ENCODE peak calls at places on chromosome 14, in eight cellular contexts. P is ovary; D is mucosa of descending colon; L is PC-3; Z is CD8-positive, alpha-beta T cell; Q is kidney; N is transverse colon; G is H9. B is an unnamed sample. For H3K4me1, the result is how much of the 10 kb centered on the place peaks cover.

GRCh38 chr14:42710071-42710470 is 1103.4 kb downstream of the LRFN5 start:
- DNase-seq in P (no peak), D (no peak), L (peak), Z (no peak), Q (no peak), N (no peak), G (no peak), B (no peak)

GRCh38 chr14:68667313-68667791 is 125.5 kb downstream of the ZFP36L1 start:
- DNase-seq in P (no peak), D (no peak), L (no peak), Z (no peak), Q (no peak), N (no peak), G (no peak), B (no peak)

GRCh38 chr14:66709292-66709691 is 201.3 kb downstream of the GPHN start:
- DNase-seq in P (no peak), D (no peak), L (peak), Z (no peak), Q (no peak), N (no peak), G (no peak), B (no peak)

GRCh38 chr14:60925286-60925685 is 55.6 kb downstream of the TRMT5 start:
- DNase-seq in P (no peak), D (no peak), L (no peak), Z (no peak), Q (no peak), N (no peak), G (no peak), B (no peak)

GRCh38 chr14:71362282-71362681 is 455.0 kb downstream of the PCNX1 start:
- DNase-seq in P (no peak), D (no peak), L (no peak), Z (no peak), Q (no peak), N (no peak), G (no peak), B (no peak)

GRCh38 chr14:24921903-24922302 is 128.0 kb downstream of the STXBP6 start:
- DNase-seq in P (no peak), D (no peak), L (no peak), Z (no peak), Q (no peak), N (no peak), G (no peak), B (no peak)

GRCh38 chr14:37579250-37579649 is 15.8 kb downstream of the FOXA1 start:
- DNase-seq in P (no peak), D (no peak), L (no peak), Z (no peak), Q (no peak), N (no peak), G (no peak), B (no peak)

GRCh38 chr14:85607571-85608219 is 77.8 kb downstream of the FLRT2 start:
- DNase-seq in P (no peak), D (no peak), L (peak), Z (no peak), Q (no peak), N (no peak), G (no peak), B (no peak)

GRCh38 chr14:69652942-69653680 is 41.7 kb downstream of the SUSD6 start:
- DNase-seq in P (no peak), D (peak), L (no peak), Z (no peak), Q (no peak), N (peak), G (no peak), B (no peak)

GRCh38 chr14:105023791-105024480 is 3.1 kb upstream of the CDCA4 start:
- DNase-seq in P (no peak), D (no peak), L (peak), Z (no peak), Q (no peak), N (no peak), G (no peak), B (no peak)

GRCh38 chr14:77590845-77591506 is 25.5 kb downstream of the SPTLC2 start:
- DNase-seq in P (no peak), D (peak), L (peak), Z (no peak), Q (no peak), N (no peak), G (no peak), B (no peak)

GRCh38 chr14:36052063-36052462 is 124.5 kb downstream of the PTCSC3 start:
- DNase-seq in P (no peak), D (no peak), L (no peak), Z (no peak), Q (no peak), N (no peak), G (no peak), B (no peak)

GRCh38 chr14:104981699-104982541 is 3.7 kb upstream of the CLBA1 start:
- DNase-seq in P (no peak), D (no peak), L (no peak), Z (no peak), Q (no peak), N (no peak), G (no peak), B (no peak)

GRCh38 chr14:55433880-55434804 is 6.3 kb downstream of the TBPL2 start:
- DNase-seq in P (no peak), D (no peak), L (no peak), Z (no peak), Q (no peak), N (no peak), G (no peak), B (no peak)

GRCh38 chr14:52110441-52111086 is 41.7 kb upstream of the NID2 start:
- DNase-seq in P (no peak), D (no peak), L (peak), Z (no peak), Q (no peak), N (no peak), G (no peak), B (no peak)

GRCh38 chr14:98665019-98665418 is 607.0 kb downstream of the BCL11B start:
- DNase-seq in P (no peak), D (no peak), L (no peak), Z (no peak), Q (no peak), N (no peak), G (no peak), B (no peak)

GRCh38 chr14:45426685-45427282 is 173.8 kb upstream of the MIS18BP1 start:
- DNase-seq in P (no peak), D (peak), L (peak), Z (no peak), Q (no peak), N (no peak), G (peak), B (no peak)

GRCh38 chr14:35416108-35416750 is 11.7 kb upstream of the NFKBIA start:
- DNase-seq in P (no peak), D (no peak), L (peak), Z (peak), Q (no peak), N (peak), G (no peak), B (no peak)

GRCh38 chr14:33578461-33579216 is 372.2 kb downstream of the EGLN3 start:
- DNase-seq in P (no peak), D (no peak), L (peak), Z (no peak), Q (no peak), N (no peak), G (no peak), B (no peak)

GRCh38 chr14:24952851-24953666 is 96.9 kb downstream of the STXBP6 start:
- DNase-seq in P (no peak), D (no peak), L (peak), Z (no peak), Q (no peak), N (no peak), G (peak), B (no peak)

GRCh38 chr14:80202888-80203562 is 8.3 kb downstream of the DIO2 start:
- DNase-seq in P (no peak), D (peak), L (peak), Z (no peak), Q (no peak), N (peak), G (peak), B (no peak)

GRCh38 chr14:79011091-79011919 is 841.1 kb downstream of the NRXN3 start:
- DNase-seq in P (no peak), D (peak), L (peak), Z (no peak), Q (no peak), N (no peak), G (peak), B (no peak)

GRCh38 chr14:32252030-32252670 is 49.1 kb upstream of the RNU6-8 start:
- DNase-seq in P (peak), D (peak), L (peak), Z (peak), Q (no peak), N (peak), G (peak), B (no peak)

GRCh38 chr14:30757082-30757481 is 117.3 kb upstream of the COCH start:
- DNase-seq in P (no peak), D (no peak), L (no peak), Z (no peak), Q (no peak), N (no peak), G (no peak), B (no peak)

GRCh38 chr14:63435838-63436237 is 107.3 kb downstream of the PPP2R5E start:
- DNase-seq in P (peak), D (peak), L (peak), Z (no peak), Q (peak), N (peak), G (no peak), B (peak)

GRCh38 chr14:76337619-76338545 is 38.1 kb upstream of the ESRRB start:
- DNase-seq in P (no peak), D (no peak), L (peak), Z (no peak), Q (no peak), N (no peak), G (no peak), B (no peak)

GRCh38 chr14:54565236-54566151 is 1.4 kb upstream of the SAMD4A start:
- DNase-seq in P (peak), D (peak), L (peak), Z (peak), Q (peak), N (peak), G (peak), B (peak)

GRCh38 chr14:80996049-80996901 is 40.9 kb downstream of the TSHR start:
- DNase-seq in P (peak), D (peak), L (peak), Z (no peak), Q (no peak), N (peak), G (no peak), B (no peak)

GRCh38 chr14:63249112-63249511 is 44.9 kb downstream of the RHOJ start:
- DNase-seq in P (no peak), D (no peak), L (no peak), Z (no peak), Q (no peak), N (no peak), G (no peak), B (no peak)

GRCh38 chr14:57189070-57189469 is 79.6 kb downstream of the EXOC5 start:
- DNase-seq in P (no peak), D (no peak), L (peak), Z (no peak), Q (no peak), N (no peak), G (no peak), B (no peak)

GRCh38 chr14:91893659-91894058 is 26.3 kb upstream of the TC2N start:
- DNase-seq in P (no peak), D (no peak), L (no peak), Z (no peak), Q (peak), N (no peak), G (no peak), B (no peak)

GRCh38 chr14:97218336-97218712 is 421.1 kb downstream of the VRK1 start:
- DNase-seq in P (no peak), D (no peak), L (no peak), Z (no peak), Q (no peak), N (no peak), G (peak), B (no peak)

GRCh38 chr14:59293934-59294661 is 105.6 kb downstream of the DAAM1 start:
- DNase-seq in P (no peak), D (no peak), L (peak), Z (no peak), Q (no peak), N (no peak), G (no peak), B (no peak)

GRCh38 chr14:79608426-79608825 is 602.9 kb downstream of the DIO2 start:
- DNase-seq in P (no peak), D (no peak), L (no peak), Z (no peak), Q (no peak), N (no peak), G (no peak), B (no peak)

GRCh38 chr14:58749066-58749669 is 111.4 kb downstream of the DACT1 start:
- DNase-seq in P (no peak), D (peak), L (peak), Z (no peak), Q (no peak), N (peak), G (no peak), B (no peak)

GRCh38 chr14:34081576-34082136 is 130.8 kb upstream of the EGLN3 start:
- DNase-seq in P (no peak), D (no peak), L (peak), Z (no peak), Q (no peak), N (no peak), G (no peak), B (no peak)

GRCh38 chr14:20262642-20263128 is 23.6 kb downstream of the OR11H4 start:
- DNase-seq in P (no peak), D (no peak), L (peak), Z (no peak), Q (no peak), N (no peak), G (no peak), B (no peak)

DNA sequence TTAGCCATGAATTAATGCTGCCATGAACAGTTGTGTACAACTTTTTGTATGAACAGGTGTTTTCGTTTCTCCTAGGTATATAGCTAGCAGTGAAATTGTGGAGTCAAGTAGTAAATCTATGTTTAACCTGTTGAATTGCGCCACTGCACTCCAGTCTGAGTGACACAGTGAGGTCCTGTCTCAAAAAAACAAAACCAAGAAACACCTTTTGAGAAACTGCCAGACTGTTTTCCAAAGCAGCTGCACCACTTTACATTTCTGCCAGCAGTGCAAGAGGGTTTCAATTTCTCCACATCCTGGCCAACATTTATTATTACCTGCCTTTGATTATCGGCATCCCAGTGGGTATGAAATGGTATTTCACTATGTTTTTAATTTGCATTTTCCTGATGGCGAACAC is 3.3 kb upstream of the PLEKHG3 start:
- DNase-seq in P (no peak), D (no peak), L (no peak), Z (no peak), Q (no peak), N (no peak), G (no peak), B (no peak)
- H3K4me1 ChIP-seq in P (under half), D (under half), L (under half), Z (under half), Q (under half), N (half or more), G (under half), B (under half)

GRCh38 chr14:22281322-22281977 is 307.6 kb downstream of the DAD1 start:
- DNase-seq in P (no peak), D (no peak), L (no peak), Z (no peak), Q (no peak), N (no peak), G (no peak), B (no peak)

GRCh38 chr14:22272408-22272807 is 316.6 kb downstream of the DAD1 start:
- DNase-seq in P (no peak), D (no peak), L (no peak), Z (no peak), Q (no peak), N (no peak), G (no peak), B (no peak)

GRCh38 chr14:22280497-22281321 is 308.3 kb downstream of the DAD1 start:
- DNase-seq in P (no peak), D (no peak), L (no peak), Z (no peak), Q (no peak), N (no peak), G (no peak), B (no peak)

GRCh38 chr14:22282429-22282828 is 306.6 kb downstream of the DAD1 start:
- DNase-seq in P (no peak), D (no peak), L (no peak), Z (no peak), Q (no peak), N (no peak), G (no peak), B (no peak)

GRCh38 chr14:22276913-22277816 is 311.9 kb downstream of the DAD1 start:
- DNase-seq in P (no peak), D (no peak), L (peak), Z (no peak), Q (no peak), N (no peak), G (no peak), B (no peak)
- TF ChIP-seq CTCF in P (no peak), D (peak), L (peak), Z (no peak), Q (peak), N (peak), G (peak), B (peak)

GRCh38 chr14:102525213-102526143 is 15.9 kb upstream of the ANKRD9 start:
- DNase-seq in P (no peak), D (peak), L (peak), Z (peak), Q (peak), N (peak), G (no peak), B (peak)

GRCh38 chr14:102527255-102528232 is 18.0 kb upstream of the ANKRD9 start:
- DNase-seq in P (no peak), D (peak), L (peak), Z (no peak), Q (peak), N (peak), G (no peak), B (peak)

GRCh38 chr14:102524026-102524450 is 14.5 kb upstream of the ANKRD9 start:
- DNase-seq in P (no peak), D (no peak), L (no peak), Z (no peak), Q (peak), N (no peak), G (no peak), B (no peak)

GRCh38 chr14:102523200-102524025 is 13.8 kb upstream of the ANKRD9 start:
- DNase-seq in P (no peak), D (peak), L (no peak), Z (no peak), Q (no peak), N (peak), G (no peak), B (peak)

DNA sequence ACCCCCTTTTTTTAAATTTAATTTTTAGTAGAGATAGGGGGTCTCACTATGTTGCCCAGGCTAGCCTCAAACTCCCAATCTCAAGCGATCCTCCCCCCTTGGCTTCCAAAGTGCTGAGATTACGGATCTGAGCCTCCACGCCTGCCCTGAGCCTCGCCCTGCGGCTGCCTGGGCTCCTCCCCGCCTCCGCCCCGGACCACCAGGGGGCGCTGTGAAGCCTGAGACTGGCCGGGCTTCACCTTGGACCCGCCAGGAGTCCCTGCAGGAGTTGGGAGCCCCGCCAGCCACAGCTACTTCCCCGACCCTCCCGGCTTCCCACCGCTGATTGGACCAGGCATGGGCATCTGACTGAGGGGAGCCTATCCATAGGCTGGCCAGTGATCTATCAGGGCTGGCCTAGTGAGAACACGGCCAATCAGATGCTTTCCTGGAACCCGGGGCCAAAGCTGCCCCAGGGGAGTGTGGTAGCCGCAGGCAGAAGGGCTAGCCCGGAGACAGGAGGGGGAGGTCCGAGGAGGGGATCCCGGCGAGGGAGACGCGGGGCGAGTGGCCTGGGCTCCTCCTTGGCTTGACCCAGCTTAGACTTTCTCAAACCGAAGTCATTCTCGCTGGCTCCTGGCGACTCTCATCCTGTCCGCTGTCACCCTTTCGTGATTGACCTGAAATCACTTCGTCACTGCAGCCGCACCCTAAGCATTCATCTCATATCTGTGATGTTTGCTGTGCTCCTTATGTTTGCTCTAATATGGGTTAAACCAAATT is 15.1 kb upstream of the ANKRD9 start:
- DNase-seq in P (peak), D (peak), L (peak), Z (peak), Q (peak), N (peak), G (peak), B (peak)
- H3K4me1 ChIP-seq in P (under half), D (under half), L (under half), Z (under half), Q (under half), N (under half), G (under half), B (under half)

GRCh38 chr14:73295198-73295796 is 58.0 kb downstream of the PAPLN start:
- DNase-seq in P (no peak), D (peak), L (peak), Z (peak), Q (no peak), N (no peak), G (no peak), B (no peak)
- TF ChIP-seq CTCF in P (peak), D (peak), L (peak), Z (peak), Q (peak), N (peak), G (peak), B (peak)

GRCh38 chr14:100402631-100403030 is 79.5 kb downstream of the SLC25A47 start:
- DNase-seq in P (no peak), D (no peak), L (no peak), Z (no peak), Q (no peak), N (no peak), G (no peak), B (peak)
- H3K4me1 ChIP-seq in P (under half), D (under half), L (under half), Z (under half), Q (under half), N (half or more), G (under half), B (under half)

GRCh38 chr14:50038398-50039119 is 77.8 kb downstream of the VCPKMT start:
- DNase-seq in P (no peak), D (no peak), L (peak), Z (no peak), Q (no peak), N (no peak), G (no peak), B (no peak)
- TF ChIP-seq CTCF in P (no peak), D (no peak), L (peak), Z (no peak), Q (no peak), N (no peak), G (no peak), B (no peak)

DNA sequence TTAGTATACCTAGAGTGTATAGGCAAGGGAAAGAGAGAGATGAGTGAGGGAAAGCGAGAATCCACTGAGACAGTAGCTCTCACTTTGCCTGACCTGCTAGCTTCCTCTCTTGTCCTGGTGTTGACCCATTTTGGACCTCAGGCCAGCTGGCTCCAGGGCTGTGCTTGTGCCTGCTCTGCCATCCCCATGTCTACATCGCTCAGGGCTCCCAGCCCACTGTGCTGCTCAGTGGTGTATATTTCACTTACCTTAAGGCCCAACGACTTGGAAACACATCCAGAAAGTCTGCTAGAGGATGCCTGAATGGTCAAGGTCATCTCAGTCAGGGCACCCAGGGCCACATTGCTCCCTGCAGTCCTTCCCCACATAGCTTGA is 964 bp upstream of the SERPINA4 start:
- DNase-seq in P (no peak), D (no peak), L (no peak), Z (no peak), Q (no peak), N (no peak), G (no peak), B (no peak)
- H3K4me1 ChIP-seq in P (under half), D (under half), L (under half), Z (under half), Q (under half), N (under half), G (under half), B (under half)